ENCODE peak calls at places on chromosomes 2 and 18, in nine cellular contexts. N is stimulated activated CD8-positive, alpha-beta memory T cell treated with anti-CD3 and anti-CD28 coated beads, Interleukin-4, amount 100 ng/mL, for 1 hour; R is SW480; V is fibroblast of pulmonary artery; C is Peyer's patch; J is upper lobe of right lung; P is NCI-H2171; Y is activated naive CD8-positive, alpha-beta T cell treated with anti-CD3 and anti-CD28 coated beads for 36 hours; L is KG1. A is an unnamed sample.

GRCh38 chr2:96262306-96262705 is 3.5 kb downstream of the TMEM127 start:
- DNase-seq in N (no peak), R (no peak), V (no peak), C (no peak), J (no peak), P (no peak), Y (no peak), L (no peak), A (no peak)

GRCh38 chr2:153408708-153409107 is 69.9 kb downstream of the RPRM start:
- DNase-seq in N (no peak), R (no peak), V (no peak), C (no peak), J (no peak), P (no peak), Y (no peak), L (no peak), A (no peak)

GRCh38 chr2:157107877-157108276 is 149.6 kb upstream of the GALNT5 start:
- DNase-seq in N (no peak), R (no peak), V (peak), C (no peak), J (no peak), P (peak), Y (no peak), L (no peak), A (peak)

GRCh38 chr2:23523651-23524260 is 138.8 kb downstream of the KLHL29 start:
- DNase-seq in N (no peak), R (peak), V (no peak), C (no peak), J (no peak), P (no peak), Y (no peak), L (no peak), A (no peak)

GRCh38 chr2:151095463-151095862 is 166.2 kb downstream of the RBM43 start:
- DNase-seq in N (no peak), R (no peak), V (no peak), C (no peak), J (no peak), P (no peak), Y (no peak), L (no peak), A (no peak)

GRCh38 chr2:177174456-177174855 is 38.1 kb upstream of the HNRNPA3 start:
- DNase-seq in N (no peak), R (no peak), V (no peak), C (no peak), J (no peak), P (no peak), Y (no peak), L (no peak), A (no peak)

GRCh38 chr2:1827686-1828085 is 83.4 kb upstream of the PXDN start:
- DNase-seq in N (no peak), R (no peak), V (no peak), C (no peak), J (no peak), P (no peak), Y (no peak), L (no peak), A (no peak)

GRCh38 chr18:26040051-26040656 is 50.3 kb downstream of the SS18 start:
- DNase-seq in N (no peak), R (no peak), V (peak), C (no peak), J (no peak), P (no peak), Y (no peak), L (no peak), A (no peak)

GRCh38 chr2:219851801-219852481 is 224.5 kb downstream of the SLC4A3 start:
- DNase-seq in N (no peak), R (no peak), V (peak), C (no peak), J (no peak), P (no peak), Y (no peak), L (no peak), A (no peak)

GRCh38 chr2:62302763-62303435 is 107.0 kb downstream of the B3GNT2 start:
- DNase-seq in N (no peak), R (no peak), V (no peak), C (no peak), J (no peak), P (no peak), Y (no peak), L (no peak), A (no peak)

GRCh38 chr2:127508621-127509034 is 17.7 kb downstream of the IWS1 start:
- DNase-seq in N (no peak), R (peak), V (peak), C (peak), J (no peak), P (peak), Y (no peak), L (no peak), A (peak)

GRCh38 chr2:61722311-61722710 is 131.5 kb downstream of the FAM161A start:
- DNase-seq in N (no peak), R (no peak), V (no peak), C (no peak), J (no peak), P (no peak), Y (no peak), L (no peak), A (no peak)

GRCh38 chr18:38634117-38634516 is 1068.5 kb upstream of the CELF4 start:
- DNase-seq in N (no peak), R (no peak), V (no peak), C (no peak), J (no peak), P (no peak), Y (no peak), L (no peak), A (no peak)

GRCh38 chr2:215432759-215433594 is 2.9 kb downstream of the FN1 start:
- DNase-seq in N (no peak), R (no peak), V (peak), C (no peak), J (no peak), P (no peak), Y (no peak), L (no peak), A (no peak)

GRCh38 chr2:53610260-53610659 is 157.3 kb upstream of the CHAC2 start:
- DNase-seq in N (no peak), R (no peak), V (no peak), C (no peak), J (no peak), P (no peak), Y (no peak), L (no peak), A (no peak)

GRCh38 chr18:32056613-32057358 is 34.9 kb upstream of the RNF138 start:
- DNase-seq in N (no peak), R (no peak), V (no peak), C (no peak), J (no peak), P (peak), Y (no peak), L (no peak), A (no peak)

GRCh38 chr18:8329186-8329771 is 280.0 kb upstream of the RAB12 start:
- DNase-seq in N (no peak), R (peak), V (peak), C (no peak), J (no peak), P (no peak), Y (no peak), L (no peak), A (no peak)

GRCh38 chr18:50439460-50440015 is 64.7 kb downstream of the SKA1 start:
- DNase-seq in N (no peak), R (no peak), V (no peak), C (no peak), J (no peak), P (no peak), Y (no peak), L (no peak), A (no peak)

GRCh38 chr2:227141301-227141700 is 22.7 kb downstream of the COL4A4 start:
- DNase-seq in N (no peak), R (no peak), V (no peak), C (no peak), J (no peak), P (no peak), Y (no peak), L (no peak), A (no peak)

GRCh38 chr18:76406791-76407190 is 88.3 kb downstream of the ZNF516 start:
- DNase-seq in N (no peak), R (no peak), V (no peak), C (peak), J (no peak), P (no peak), Y (no peak), L (no peak), A (no peak)

GRCh38 chr2:203470371-203470770 is 64.7 kb downstream of the RAPH1 start:
- DNase-seq in N (no peak), R (no peak), V (peak), C (no peak), J (no peak), P (no peak), Y (no peak), L (no peak), A (peak)

GRCh38 chr2:135657806-135658582 is 83.7 kb upstream of the UBXN4 start:
- DNase-seq in N (peak), R (no peak), V (no peak), C (peak), J (no peak), P (no peak), Y (peak), L (no peak), A (no peak)

A was measured in colonic mucosa.